ENCODE peak calls at places on chromosomes 12 and 14, in five cellular contexts. C, Q, Y, V and N are unnamed samples. For H3K4me1, the result is how much of the 10 kb centered on the place peaks cover.

GRCh38 chr12:77102691-77103090 is 37.3 kb upstream of the E2F7 start:
- DNase-seq in C (no peak), V (no peak), Q (no peak), Y (no peak), N (no peak)

GRCh38 chr12:22731231-22731630 is 106.3 kb downstream of the ETNK1 start:
- DNase-seq in Y (no peak), C (no peak), Q (no peak), V (no peak), N (no peak)

GRCh38 chr12:59149995-59150642 is 229.8 kb upstream of the LRIG3 start:
- DNase-seq in Q (peak), Y (no peak), C (no peak), V (peak), N (peak)

GRCh38 chr12:57553343-57554202 is 3.7 kb downstream of the KIF5A start:
- DNase-seq in C (no peak), Y (no peak), Q (no peak), V (no peak), N (no peak)

GRCh38 chr14:56664811-56665421 is 85.3 kb downstream of the TMEM260 start:
- DNase-seq in Q (no peak), V (no peak), Y (no peak), C (no peak), N (no peak)

GRCh38 chr12:56518570-56518969 is 3.0 kb upstream of the RBMS2 start:
- DNase-seq in C (no peak), Y (no peak), Q (no peak), V (no peak), N (no peak)

GRCh38 chr14:40981247-40981646 is 625.4 kb upstream of the LRFN5 start:
- DNase-seq in V (no peak), Q (no peak), C (no peak), Y (no peak), N (no peak)

GRCh38 chr12:43332977-43333649 is 218.9 kb downstream of the ADAMTS20 start:
- DNase-seq in Q (no peak), V (no peak), Y (no peak), C (no peak), N (no peak)

GRCh38 chr14:104598039-104598438 is 6.5 kb downstream of the TMEM179 start:
- DNase-seq in Q (no peak), C (no peak), V (no peak), Y (peak), N (no peak)

GRCh38 chr12:69898236-69898635 is 73.2 kb downstream of the MYRFL start:
- DNase-seq in V (no peak), Y (no peak), Q (no peak), C (no peak), N (no peak)

GRCh38 chr12:57592551-57593165 is 1.7 kb downstream of the PIP4K2C start:
- DNase-seq in Q (no peak), Y (no peak), C (no peak), V (no peak), N (no peak)

GRCh38 chr14:88551094-88551870 is 3.5 kb downstream of the PTPN21 start:
- DNase-seq in Y (peak), Q (peak), V (peak), C (peak), N (peak)

GRCh38 chr14:56211844-56212243 is 93.6 kb downstream of the PELI2 start:
- DNase-seq in C (no peak), Y (no peak), Q (no peak), V (no peak), N (no peak)

GRCh38 chr12:89706551-89707348 is 1.9 kb downstream of the ATP2B1 start:
- DNase-seq in Q (peak), V (peak), Y (peak), C (peak), N (no peak)

GRCh38 chr14:58992935-58993334 is 195.5 kb upstream of the DAAM1 start:
- DNase-seq in V (no peak), Q (no peak), Y (no peak), C (no peak), N (no peak)

GRCh38 chr12:13183621-13184020 is 12.9 kb upstream of the EMP1 start:
- DNase-seq in Y (no peak), Q (no peak), C (no peak), V (no peak), N (no peak)

GRCh38 chr14:104598461-104599273 is 5.9 kb downstream of the TMEM179 start:
- DNase-seq in Q (no peak), V (no peak), Y (peak), C (peak), N (no peak)

GRCh38 chr12:42802688-42803279 is 213.2 kb upstream of the PRICKLE1 start:
- DNase-seq in Q (no peak), C (no peak), V (no peak), Y (no peak), N (no peak)

GRCh38 chr12:27524839-27525238 is 833 bp downstream of the PPFIBP1 start:
- DNase-seq in Y (no peak), C (no peak), Q (no peak), V (peak), N (no peak)

GRCh38 chr12:48185181-48185919 is 1.9 kb downstream of the CCDC184 start:
- DNase-seq in V (no peak), Q (no peak), C (no peak), Y (no peak), N (no peak)

GRCh38 chr14:40216976-40217375 is 784.7 kb upstream of the FBXO33 start:
- DNase-seq in Y (no peak), C (no peak), V (no peak), Q (no peak), N (no peak)

GRCh38 chr14:68506645-68507405 is 286.0 kb downstream of the ZFP36L1 start:
- DNase-seq in Q (no peak), C (no peak), Y (no peak), V (peak), N (no peak)

GRCh38 chr12:68772714-68773113 is 26.7 kb downstream of the SLC35E3 start:
- DNase-seq in C (no peak), Q (no peak), V (no peak), Y (no peak), N (no peak)

GRCh38 chr12:114661245-114661644 is 22.7 kb downstream of the TBX3 start:
- DNase-seq in Y (no peak), Q (no peak), C (no peak), V (no peak), N (no peak)

GRCh38 chr12:32877670-32878459 is 18.7 kb downstream of the PKP2 start:
- DNase-seq in Y (peak), V (peak), Q (peak), C (no peak), N (no peak)

GRCh38 chr12:112419269-112420133 is 754 bp downstream of the PTPN11 start:
- DNase-seq in Q (peak), V (peak), Y (peak), C (peak), N (peak)

GRCh38 chr12:26524862-26525465 is 308.0 kb downstream of the ITPR2 start:
- DNase-seq in V (peak), Q (peak), C (no peak), Y (no peak), N (peak)

GRCh38 chr12:18339633-18340032 is 78.3 kb downstream of the PIK3C2G start:
- DNase-seq in Q (no peak), V (no peak), C (no peak), Y (no peak), N (no peak)

GRCh38 chr12:130649646-130650045 is 66.5 kb downstream of the RIMBP2 start:
- DNase-seq in Q (no peak), V (no peak), Y (no peak), C (no peak), N (no peak)

GRCh38 chr12:118549506-118550109 is 173.3 kb downstream of the SUDS3 start:
- DNase-seq in Q (no peak), C (no peak), Y (no peak), V (no peak), N (no peak)

GRCh38 chr12:113092478-113093408 is 36.2 kb downstream of the DTX1 start:
- DNase-seq in V (peak), Q (peak), C (peak), Y (peak), N (peak)

GRCh38 chr12:26062566-26062965 is 62.3 kb downstream of the BHLHE41 start:
- DNase-seq in V (no peak), Y (no peak), C (no peak), Q (no peak), N (no peak)

GRCh38 chr14:22314183-22314820 is 274.7 kb downstream of the DAD1 start:
- DNase-seq in Q (peak), C (no peak), Y (no peak), V (peak), N (no peak)

GRCh38 chr12:116594325-116595038 is 35.3 kb downstream of the MAP1LC3B2 start:
- DNase-seq in Y (no peak), C (peak), V (no peak), Q (no peak), N (no peak)

GRCh38 chr14:71238835-71239234 is 331.6 kb downstream of the PCNX1 start:
- DNase-seq in Y (no peak), Q (no peak), V (no peak), C (no peak), N (no peak)

GRCh38 chr12:9115731-9116689 is at the start of gene A2M:
- DNase-seq in Y (no peak), V (no peak), C (no peak), Q (peak), N (no peak)

GRCh38 chr12:24561411-24561871 is 387.5 kb downstream of the BCAT1 start:
- DNase-seq in V (no peak), Y (no peak), Q (no peak), C (no peak), N (peak)

GRCh38 chr12:2169964-2170363 is 117.2 kb downstream of the CACNA1C start:
- DNase-seq in V (no peak), Q (no peak), Y (no peak), C (no peak), N (no peak)

DNA sequence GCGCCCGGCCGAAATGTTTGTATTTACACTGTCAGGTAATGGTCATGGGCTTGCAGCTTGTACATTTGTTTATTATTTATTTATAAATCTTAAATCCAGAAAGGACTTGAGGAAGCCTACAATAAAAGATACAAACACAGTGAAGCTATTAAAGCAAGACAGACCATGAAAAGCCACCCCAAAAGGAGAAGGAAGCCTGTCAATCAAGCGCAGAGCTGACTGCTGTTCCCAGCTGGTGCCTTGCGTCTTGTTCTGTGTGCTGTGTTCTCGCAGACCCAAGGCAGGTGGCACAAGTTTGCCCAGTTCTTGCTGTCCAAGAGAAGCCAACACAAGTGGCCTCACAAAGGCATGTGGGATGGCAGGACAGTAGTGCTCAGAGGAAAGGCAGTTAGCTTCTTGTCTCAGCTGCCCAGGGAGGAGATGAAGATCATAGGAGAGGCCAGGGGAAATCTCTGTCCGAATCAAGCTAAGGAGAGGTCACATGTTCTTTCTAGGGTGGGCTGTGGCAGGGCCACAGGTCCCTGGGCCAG is 73.2 kb downstream of the SLC25A47 start:
- DNase-seq in V (no peak), Q (no peak), Y (no peak), C (no peak), N (no peak)
- H3K4me1 ChIP-seq in V (under half), Q (under half), Y (under half), C (under half), N (under half)

GRCh38 chr12:54564768-54565167 is 15.4 kb downstream of the PDE1B start:
- DNase-seq in V (no peak), C (no peak), Q (no peak), Y (no peak), N (no peak)
- H3K4me3 ChIP-seq in V (no peak), C (no peak), Q (no peak), Y (no peak), N (no peak)

GRCh38 chr12:98516184-98516873 is 939 bp downstream of the TMPO start:
- DNase-seq in Y (peak), V (peak), C (peak), Q (peak), N (peak)

GRCh38 chr12:98513379-98514318 is 1.7 kb upstream of the TMPO start:
- DNase-seq in Q (no peak), C (no peak), Y (no peak), V (no peak), N (no peak)

GRCh38 chr12:98515368-98516183 is at the start of gene TMPO:
- DNase-seq in Q (peak), V (peak), Y (peak), C (peak), N (peak)

GRCh38 chr12:98514984-98515367 is 414 bp upstream of the TMPO start:
- DNase-seq in Y (no peak), V (no peak), Q (no peak), C (no peak), N (no peak)

GRCh38 chr12:98519257-98519907 is 4.0 kb downstream of the TMPO start:
- DNase-seq in Q (no peak), V (no peak), Y (no peak), C (no peak), N (no peak)
- H3K4me1 ChIP-seq in Q (under half), V (half or more), Y (under half), C (half or more), N (under half)

GRCh38 chr12:912466-913235 is 36.8 kb downstream of the RAD52 start:
- DNase-seq in V (no peak), Y (no peak), C (no peak), Q (no peak), N (no peak)
- H3K4me3 ChIP-seq in V (no peak), Y (no peak), C (no peak), Q (no peak), N (no peak)

GRCh38 chr12:96201272-96202227 is 7.4 kb downstream of the ELK3 start:
- DNase-seq in Y (no peak), Q (peak), C (no peak), V (no peak), N (no peak)

GRCh38 chr12:96205909-96206308 is 11.7 kb downstream of the ELK3 start:
- DNase-seq in Q (no peak), C (no peak), Y (no peak), V (no peak), N (no peak)

GRCh38 chr12:96208346-96208745 is 14.2 kb downstream of the ELK3 start:
- DNase-seq in C (no peak), V (no peak), Q (no peak), Y (no peak), N (no peak)

GRCh38 chr12:96206957-96207356 is 12.8 kb downstream of the ELK3 start:
- DNase-seq in Q (no peak), Y (no peak), C (no peak), V (no peak), N (no peak)

DNA sequence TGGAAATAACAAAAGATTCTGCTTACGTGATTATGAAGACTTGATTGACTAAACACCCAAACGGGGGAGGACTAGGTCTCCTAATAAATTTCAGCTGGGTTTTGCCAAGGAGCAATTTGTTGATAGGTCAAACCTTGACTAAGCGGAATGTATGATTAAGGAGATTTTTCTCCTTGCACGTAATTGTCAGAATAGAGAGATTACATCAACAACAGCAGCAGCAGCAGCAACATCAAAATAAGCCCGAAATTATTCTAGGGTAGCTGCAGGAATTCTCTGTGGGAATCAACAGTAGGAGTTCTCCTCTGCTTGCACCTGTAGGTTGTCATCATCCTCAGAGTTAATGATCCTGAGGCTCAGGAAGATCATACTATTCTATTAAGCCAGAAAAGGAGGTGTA is 10.2 kb downstream of the ELK3 start:
- DNase-seq in Q (no peak), V (no peak), Y (no peak), C (no peak), N (no peak)
- H3K4me1 ChIP-seq in Q (under half), V (under half), Y (under half), C (under half), N (under half)

GRCh38 chr12:51924551-51925399 is 17.5 kb downstream of the ACVRL1 start:
- DNase-seq in Y (no peak), C (no peak), V (no peak), Q (no peak), N (no peak)
- H3K4me3 ChIP-seq in Y (no peak), C (no peak), V (no peak), Q (no peak), N (no peak)

GRCh38 chr14:92503756-92504491 is 9.7 kb upstream of the RIN3 start:
- DNase-seq in Y (no peak), C (no peak), V (no peak), Q (peak), N (peak)
- H3K4me1 ChIP-seq in Y (under half), C (under half), V (under half), Q (under half), N (under half)

DNA sequence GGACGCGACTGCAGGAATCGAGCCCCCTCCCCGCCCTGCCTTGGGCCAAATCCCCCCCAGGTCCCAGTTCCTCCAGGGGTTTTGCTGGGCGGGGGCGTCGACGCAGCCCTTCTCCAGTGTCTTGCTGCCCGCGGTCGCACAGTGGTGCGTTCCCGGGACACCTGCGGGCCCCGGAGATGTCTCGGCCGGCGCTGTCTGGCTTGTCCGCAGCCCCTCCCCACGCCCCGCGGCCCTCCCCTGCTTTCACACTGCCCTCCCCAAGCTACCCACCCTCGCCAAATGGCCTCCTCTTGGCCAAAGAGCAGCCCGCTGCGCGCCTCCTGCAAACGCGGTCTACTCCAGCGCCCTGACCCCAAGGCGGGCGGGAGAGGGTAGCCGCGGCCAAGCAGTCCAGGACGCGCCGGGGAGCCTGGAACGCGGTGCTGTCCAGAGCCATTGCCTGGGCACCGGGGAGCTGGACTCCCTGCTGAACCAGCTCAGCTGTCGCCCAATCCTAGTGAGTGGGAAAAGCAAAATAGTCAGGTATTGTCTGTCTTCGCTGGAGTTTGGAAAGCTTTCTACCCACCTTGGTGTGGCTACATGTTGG is 122.0 kb downstream of the AACS start:
- DNase-seq in Q (no peak), C (no peak), V (no peak), Y (no peak), N (no peak)
- H3K4me3 ChIP-seq in Q (no peak), C (peak), V (no peak), Y (peak), N (no peak)

DNA sequence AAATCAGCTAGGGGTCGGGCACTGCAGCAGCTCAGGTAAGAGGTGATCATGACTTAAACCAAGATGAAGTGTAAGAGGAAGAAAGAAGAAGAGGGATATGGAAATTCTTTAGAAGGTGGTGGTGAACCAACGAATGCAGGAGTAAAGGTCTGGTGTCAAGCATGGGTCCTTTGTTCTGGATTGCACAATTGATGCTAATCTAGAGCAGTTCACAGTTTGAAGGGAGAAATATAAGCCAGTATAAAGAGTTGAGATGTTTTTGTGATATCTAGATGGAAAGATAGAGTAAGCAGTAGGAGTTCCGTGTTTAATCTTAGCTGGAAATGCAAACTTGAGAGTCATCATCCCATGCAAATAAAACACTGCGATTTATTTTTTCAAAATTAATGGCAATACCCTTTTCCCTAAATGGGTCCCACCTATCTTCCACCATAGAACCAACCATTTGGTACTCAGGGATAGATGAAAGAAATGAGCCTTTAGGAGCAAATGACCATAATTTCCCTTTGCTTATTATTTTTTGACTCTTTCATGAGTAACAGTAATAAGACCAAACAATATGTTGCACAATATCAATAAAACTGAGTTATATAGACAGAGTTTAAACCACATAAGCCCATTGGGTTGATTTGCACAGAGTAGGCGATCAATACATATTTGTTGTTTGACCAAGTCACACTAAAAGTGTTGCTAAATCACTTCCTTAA is 15.0 kb upstream of the MGP start:
- DNase-seq in Q (no peak), Y (no peak), V (no peak), C (no peak), N (no peak)
- H3K4me1 ChIP-seq in Q (under half), Y (under half), V (under half), C (under half), N (under half)

DNA sequence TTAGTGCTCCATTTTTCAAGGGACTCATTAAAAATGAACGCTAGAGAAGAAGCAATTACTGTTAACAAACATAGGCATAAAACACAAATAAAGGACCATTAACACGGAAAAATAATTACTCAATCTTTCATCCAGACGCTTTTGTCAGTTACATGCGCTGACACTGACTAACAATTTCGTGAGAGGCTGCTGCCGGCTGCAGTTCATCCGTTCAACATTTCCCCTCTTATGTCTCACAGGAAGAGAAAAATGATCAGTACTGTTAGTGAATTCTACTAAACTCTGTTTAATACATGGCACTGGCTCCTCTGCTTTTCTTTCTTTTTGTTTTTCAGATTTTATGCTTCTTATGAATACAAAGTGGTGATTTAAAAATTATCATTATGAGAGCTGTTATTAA is 472.7 kb upstream of the FLRT2 start:
- DNase-seq in Y (no peak), C (no peak), V (no peak), Q (no peak), N (no peak)
- H3K4me3 ChIP-seq in Y (no peak), C (no peak), V (no peak), Q (no peak), N (no peak)